ENCODE peak calls at places on chromosomes 12 and 14, in eight cellular contexts. X is breast epithelium, A is A549, W is sigmoid colon, T is prostate gland, B is lower leg skin, D is GM12892, S is IMR-90. J is an unnamed sample.

GRCh38 chr12:18476866-18477265 is 215.5 kb downstream of the PIK3C2G start:
- DNase-seq in X (no peak), A (no peak), W (no peak), T (no peak), B (no peak), D (no peak), S (no peak), J (no peak)

GRCh38 chr14:20551606-20552005 is 9.2 kb downstream of the RNASE9 start:
- DNase-seq in X (no peak), A (no peak), W (no peak), T (no peak), B (no peak), D (no peak), S (no peak), J (no peak)

GRCh38 chr14:102829106-102829505 is 51.9 kb downstream of the TRAF3 start:
- DNase-seq in X (no peak), A (no peak), W (no peak), T (no peak), B (no peak), D (no peak), S (peak), J (no peak)

GRCh38 chr12:2259368-2259767 is 206.6 kb downstream of the CACNA1C start:
- DNase-seq in X (no peak), A (no peak), W (no peak), T (no peak), B (no peak), D (no peak), S (no peak), J (no peak)

GRCh38 chr14:80186301-80186800 is 25.0 kb downstream of the DIO2 start:
- DNase-seq in X (no peak), A (no peak), W (no peak), T (no peak), B (no peak), D (no peak), S (no peak), J (no peak)

GRCh38 chr12:88225776-88226175 is 83.7 kb downstream of the TMTC3 start:
- DNase-seq in X (no peak), A (no peak), W (no peak), T (no peak), B (no peak), D (no peak), S (no peak), J (no peak)

GRCh38 chr12:6461401-6462233 is 8.9 kb downstream of the VAMP1 start:
- DNase-seq in X (no peak), A (no peak), W (peak), T (peak), B (peak), D (peak), S (peak), J (no peak)

GRCh38 chr14:96583605-96584041 is 81.4 kb downstream of the PAPOLA start:
- DNase-seq in X (no peak), A (no peak), W (peak), T (no peak), B (peak), D (no peak), S (no peak), J (no peak)

GRCh38 chr12:66964629-66965028 is 285.8 kb upstream of the GRIP1 start:
- DNase-seq in X (no peak), A (no peak), W (no peak), T (no peak), B (no peak), D (no peak), S (no peak), J (no peak)

GRCh38 chr14:76597387-76597786 is 163.9 kb upstream of the VASH1 start:
- DNase-seq in X (no peak), A (no peak), W (peak), T (no peak), B (peak), D (no peak), S (no peak), J (no peak)

GRCh38 chr12:132521726-132522292 is 31.9 kb downstream of the FBRSL1 start:
- DNase-seq in X (no peak), A (no peak), W (no peak), T (no peak), B (no peak), D (no peak), S (no peak), J (no peak)

GRCh38 chr12:79897617-79898016 is 37.3 kb downstream of the PPP1R12A start:
- DNase-seq in X (no peak), A (peak), W (no peak), T (no peak), B (no peak), D (no peak), S (peak), J (no peak)

GRCh38 chr12:58420496-58420895 is 479.1 kb downstream of the ATP23 start:
- DNase-seq in X (no peak), A (no peak), W (no peak), T (peak), B (no peak), D (no peak), S (no peak), J (peak)

GRCh38 chr14:100654025-100654813 is 67.0 kb upstream of the BEGAIN start:
- DNase-seq in X (no peak), A (no peak), W (no peak), T (no peak), B (no peak), D (no peak), S (no peak), J (no peak)

GRCh38 chr14:57725399-57726077 is 140.4 kb downstream of the SLC35F4 start:
- DNase-seq in X (no peak), A (peak), W (no peak), T (no peak), B (no peak), D (no peak), S (no peak), J (no peak)

GRCh38 chr14:63922696-63923421 is 70.1 kb downstream of the SYNE2 start:
- DNase-seq in X (no peak), A (peak), W (no peak), T (peak), B (peak), D (no peak), S (peak), J (no peak)

GRCh38 chr12:79298511-79298910 is 392.3 kb downstream of the PAWR start:
- DNase-seq in X (no peak), A (peak), W (no peak), T (no peak), B (no peak), D (no peak), S (peak), J (no peak)

GRCh38 chr14:69827560-69827959 is 30.5 kb upstream of the SLC10A1 start:
- DNase-seq in X (no peak), A (no peak), W (no peak), T (no peak), B (peak), D (no peak), S (no peak), J (no peak)

GRCh38 chr14:68740798-68741480 is 51.9 kb downstream of the ZFP36L1 start:
- DNase-seq in X (no peak), A (no peak), W (no peak), T (no peak), B (no peak), D (no peak), S (no peak), J (no peak)

GRCh38 chr14:93332032-93332852 is 594 bp downstream of the BTBD7 start:
- DNase-seq in X (no peak), A (peak), W (peak), T (peak), B (peak), D (peak), S (peak), J (peak)

GRCh38 chr12:113467514-113468364 is 3.9 kb downstream of the LHX5 start:
- DNase-seq in X (no peak), A (peak), W (no peak), T (no peak), B (peak), D (no peak), S (no peak), J (no peak)

GRCh38 chr14:59103396-59103795 is 85.1 kb upstream of the DAAM1 start:
- DNase-seq in X (no peak), A (no peak), W (no peak), T (no peak), B (no peak), D (no peak), S (peak), J (no peak)

GRCh38 chr12:115294443-115295133 is 610.6 kb upstream of the TBX3 start:
- DNase-seq in X (no peak), A (peak), W (no peak), T (peak), B (no peak), D (no peak), S (peak), J (no peak)

GRCh38 chr12:80498059-80498728 is 54.2 kb downstream of the PTPRQ start:
- DNase-seq in X (no peak), A (no peak), W (no peak), T (no peak), B (no peak), D (no peak), S (no peak), J (no peak)

GRCh38 chr14:93133476-93133875 is 17.8 kb upstream of the ITPK1 start:
- DNase-seq in X (no peak), A (no peak), W (peak), T (no peak), B (no peak), D (no peak), S (peak), J (no peak)

GRCh38 chr14:101185081-101185835 is 281.7 kb upstream of the RTL1 start:
- DNase-seq in X (peak), A (no peak), W (no peak), T (no peak), B (peak), D (no peak), S (no peak), J (no peak)

GRCh38 chr14:58977366-58977765 is 211.1 kb upstream of the DAAM1 start:
- DNase-seq in X (no peak), A (no peak), W (no peak), T (no peak), B (no peak), D (no peak), S (peak), J (no peak)

GRCh38 chr12:70741266-70741665 is 104.0 kb upstream of the PTPRB start:
- DNase-seq in X (no peak), A (no peak), W (no peak), T (no peak), B (no peak), D (no peak), S (no peak), J (no peak)

GRCh38 chr12:111519083-111519482 is 80.0 kb downstream of the ATXN2 start:
- DNase-seq in X (no peak), A (no peak), W (no peak), T (no peak), B (no peak), D (no peak), S (no peak), J (no peak)

GRCh38 chr12:50221228-50222008 is 54.2 kb upstream of the CERS5 start:
- DNase-seq in X (no peak), A (peak), W (no peak), T (peak), B (no peak), D (no peak), S (peak), J (no peak)

GRCh38 chr14:51004801-51005526 is 60.7 kb upstream of the PYGL start:
- DNase-seq in X (no peak), A (peak), W (no peak), T (no peak), B (no peak), D (no peak), S (peak), J (no peak)

GRCh38 chr12:68406134-68406576 is 74.0 kb upstream of the MDM1 start:
- DNase-seq in X (peak), A (peak), W (peak), T (peak), B (peak), D (no peak), S (peak), J (no peak)

GRCh38 chr14:22646570-22647254 is 2.6 kb upstream of the OR6J1 start:
- DNase-seq in X (no peak), A (peak), W (no peak), T (no peak), B (no peak), D (no peak), S (peak), J (no peak)

GRCh38 chr14:26204954-26205479 is 392.8 kb downstream of the NOVA1 start:
- DNase-seq in X (peak), A (no peak), W (peak), T (peak), B (no peak), D (no peak), S (no peak), J (no peak)

GRCh38 chr14:76761849-76762616 is 765 bp downstream of the VASH1 start:
- DNase-seq in X (no peak), A (no peak), W (no peak), T (peak), B (peak), D (no peak), S (no peak), J (no peak)

GRCh38 chr12:16344269-16344668 is 3.2 kb upstream of the MGST1 start:
- DNase-seq in X (no peak), A (no peak), W (no peak), T (no peak), B (no peak), D (no peak), S (peak), J (no peak)

GRCh38 chr12:3622732-3623690 is 129.9 kb downstream of the CRACR2A start:
- DNase-seq in X (no peak), A (no peak), W (no peak), T (no peak), B (peak), D (no peak), S (no peak), J (no peak)

DNA sequence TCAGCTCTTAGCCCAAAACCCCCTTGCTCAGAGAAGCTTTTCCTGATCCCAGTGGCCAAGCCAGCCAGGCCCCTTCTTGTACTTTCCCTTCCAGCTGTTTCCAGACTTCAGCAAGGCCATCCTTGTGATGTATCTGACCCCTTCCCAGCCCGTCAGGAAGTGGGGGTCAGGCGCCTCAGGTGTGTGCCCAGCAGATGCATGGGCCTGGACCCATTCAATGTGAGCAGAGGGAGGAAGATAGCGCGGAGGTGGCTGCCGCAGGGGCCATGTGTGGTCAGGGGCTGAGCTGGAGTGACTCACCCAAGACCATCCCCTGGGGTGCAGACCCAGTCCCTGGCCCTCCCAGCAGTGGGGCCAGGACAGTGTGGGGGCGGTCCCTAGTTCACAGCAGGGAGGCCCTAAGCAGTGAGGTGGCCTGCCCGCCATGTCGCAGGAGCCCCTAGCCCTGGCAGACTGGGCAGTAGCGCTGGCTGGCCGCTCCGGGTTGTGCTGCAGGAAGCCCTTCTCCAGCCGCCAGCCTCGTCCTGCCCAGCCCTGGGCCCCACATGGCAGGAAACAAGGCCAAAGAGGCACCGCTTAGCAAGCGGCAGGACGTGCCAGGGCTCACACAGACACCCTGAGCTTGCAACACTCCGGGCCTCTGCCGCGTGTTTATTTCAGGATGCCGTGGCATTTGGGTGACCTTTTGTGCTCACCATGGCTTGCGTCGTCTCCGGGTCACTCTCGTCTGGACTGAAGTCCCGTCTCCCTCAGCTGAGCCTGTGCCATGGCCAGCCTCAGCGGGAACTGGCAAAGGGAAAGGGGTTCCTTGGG is 12.0 kb downstream of the ADSS1 start:
- DNase-seq in X (no peak), A (no peak), W (peak), T (no peak), B (peak), D (no peak), S (peak), J (no peak)
- TF ChIP-seq POLR2A in X (no peak), A (no peak), W (no peak), T (peak), B (no peak), D (no peak), S (no peak), J (no peak)

DNA sequence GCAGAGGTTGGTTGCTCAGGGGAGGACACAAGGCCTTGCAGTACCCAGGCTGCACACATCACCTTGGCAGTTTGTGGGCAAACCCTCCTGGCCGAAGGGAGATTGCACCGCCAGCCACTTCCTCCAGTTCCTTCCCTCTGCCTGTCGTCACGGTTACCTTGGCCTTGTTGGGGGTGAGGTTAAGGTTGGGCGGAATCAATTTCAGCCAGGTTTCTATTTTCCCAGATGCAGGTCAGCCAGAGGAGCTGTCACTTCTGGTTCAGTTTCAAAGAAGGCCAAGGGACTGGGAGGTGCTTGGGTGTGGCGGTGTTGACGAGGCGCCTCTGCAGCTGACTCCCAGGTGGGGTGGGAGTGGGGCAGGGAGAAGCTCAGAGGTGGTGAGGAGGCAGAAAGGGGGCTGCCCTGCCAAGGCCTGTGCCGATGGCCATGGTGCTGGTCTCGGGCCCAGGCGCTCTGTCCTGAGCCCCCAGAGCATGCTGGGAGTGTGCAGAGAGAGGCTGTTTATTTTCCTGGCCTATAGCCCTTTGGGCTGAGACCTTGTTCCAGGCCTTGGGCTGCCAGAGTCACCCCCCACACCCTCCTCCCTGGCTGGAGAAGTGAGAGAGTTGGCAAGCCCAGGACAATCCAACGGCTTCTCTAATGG is 31.4 kb downstream of the JDP2 start:
- DNase-seq in X (peak), A (peak), W (peak), T (no peak), B (peak), D (no peak), S (no peak), J (peak)
- TF ChIP-seq POLR2A in X (no peak), A (no peak), W (no peak), T (no peak), B (no peak), D (no peak), S (no peak), J (no peak)

GRCh38 chr12:106145539-106146447 is 7.0 kb upstream of the NUAK1 start:
- DNase-seq in X (no peak), A (no peak), W (no peak), T (no peak), B (peak), D (no peak), S (no peak), J (no peak)
- TF ChIP-seq POLR2A in X (no peak), A (no peak), W (no peak), T (no peak), B (no peak), D (no peak), S (no peak), J (no peak)

GRCh38 chr14:90331497-90332270 is at the start of gene NRDE2:
- DNase-seq in X (peak), A (peak), W (peak), T (peak), B (peak), D (peak), S (peak), J (peak)
- TF ChIP-seq POLR2A in X (no peak), A (peak), W (no peak), T (no peak), B (no peak), D (peak), S (peak), J (peak)

GRCh38 chr12:103128862-103129501 is 171.5 kb downstream of the ASCL1 start:
- DNase-seq in X (no peak), A (no peak), W (no peak), T (no peak), B (no peak), D (no peak), S (no peak), J (no peak)
- TF ChIP-seq POLR2A in X (no peak), A (no peak), W (no peak), T (no peak), B (no peak), D (no peak), S (no peak), J (no peak)

DNA sequence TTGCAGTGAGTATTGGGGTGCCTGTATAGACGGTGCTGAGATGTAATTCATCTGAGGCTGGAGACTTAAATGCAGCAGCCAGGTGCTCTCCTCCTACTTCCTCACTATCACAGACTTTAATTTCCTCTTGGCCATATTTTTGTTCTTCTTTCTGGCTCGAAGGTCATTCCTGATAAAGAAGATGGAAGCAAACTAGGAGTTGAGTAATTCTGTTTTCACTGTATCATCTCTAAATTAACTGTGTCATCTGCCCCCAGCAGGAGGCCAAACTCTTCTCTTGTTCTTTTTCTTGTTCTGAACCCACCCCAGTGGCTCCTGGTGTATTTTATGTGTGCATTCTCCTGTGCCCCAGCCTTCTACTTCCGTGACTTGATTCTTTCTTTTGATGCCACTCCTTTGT is 141.7 kb upstream of the ARHGAP5 start:
- DNase-seq in X (no peak), A (peak), W (no peak), T (no peak), B (no peak), D (no peak), S (no peak), J (no peak)
- TF ChIP-seq POLR2A in X (no peak), A (no peak), W (no peak), T (no peak), B (no peak), D (no peak), S (no peak), J (no peak)

J was measured in erythroblast.